ENCODE peak calls at places on chromosomes 5 and 9, in eight cellular contexts. I, P, R, C, E, F, H and N are unnamed samples.

GRCh38 chr5:124747770-124748686 is 1.6 kb upstream of the ZNF608 start:
- DNase-seq in E (no peak), R (peak; percentile 67), P (no peak), C (no peak), F (peak; percentile 5), I (no peak), H (no peak), N (peak; percentile 24)

GRCh38 chr9:98410185-98410697 is 154.8 kb upstream of the TBC1D2 start:
- DNase-seq in E (no peak), R (no peak), H (no peak), C (peak; percentile 86), P (no peak), I (no peak), F (no peak), N (no peak)

GRCh38 chr5:87099246-87099914 is 168.3 kb upstream of the RASA1 start:
- DNase-seq in H (no peak), E (no peak), I (no peak), R (no peak), F (peak; percentile 79), C (peak; percentile 32), P (no peak), N (no peak)

GRCh38 chr9:38287420-38287985 is 105.0 kb upstream of the ALDH1B1 start:
- DNase-seq in F (peak; percentile 25), I (no peak), P (peak; percentile 36), H (no peak), E (no peak), R (no peak), C (no peak), N (no peak)

GRCh38 chr5:170056561-170057267 is 49.0 kb upstream of the FOXI1 start:
- DNase-seq in C (no peak), P (no peak), E (no peak), R (no peak), I (no peak), F (no peak), H (no peak), N (no peak)

GRCh38 chr5:15566306-15566705 is 66.3 kb downstream of the FBXL7 start:
- DNase-seq in F (no peak), C (peak; percentile 40), R (no peak), P (no peak), H (no peak), E (no peak), I (no peak), N (no peak)

GRCh38 chr9:83291196-83291595 is 228.3 kb upstream of the RASEF start:
- DNase-seq in F (no peak), C (no peak), H (no peak), R (no peak), P (no peak), I (no peak), E (no peak), N (no peak)

GRCh38 chr9:94199776-94200175 is 59.3 kb upstream of the ZNF169 start:
- DNase-seq in E (no peak), I (no peak), P (no peak), H (no peak), R (no peak), F (no peak), C (peak; percentile 53), N (no peak)

GRCh38 chr9:101711330-101711941 is 27.0 kb downstream of the GRIN3A start:
- DNase-seq in H (no peak), I (no peak), R (no peak), E (no peak), F (peak; percentile 3), P (no peak), C (no peak), N (no peak)

GRCh38 chr9:137127301-137128157 is 11.4 kb upstream of the GRIN1 start:
- DNase-seq in F (no peak), I (no peak), P (no peak), H (no peak), C (no peak), R (no peak), E (no peak), N (no peak)

GRCh38 chr9:112050544-112051475 is 124.3 kb downstream of the SUSD1 start:
- DNase-seq in C (peak; percentile 99), R (no peak), F (peak; percentile 77), E (no peak), H (no peak), P (peak; percentile 70), I (no peak), N (no peak)

GRCh38 chr5:132233081-132233480 is 5.4 kb upstream of the P4HA2 start:
- DNase-seq in E (no peak), P (no peak), H (no peak), I (no peak), F (no peak), C (no peak), R (no peak), N (no peak)

GRCh38 chr9:98793031-98793430 is 3.3 kb downstream of the ANKS6 start:
- DNase-seq in I (no peak), P (peak; percentile 54), R (no peak), C (no peak), F (no peak), H (no peak), E (no peak), N (no peak)

GRCh38 chr5:163705983-163706771 is 200.8 kb downstream of the MAT2B start:
- DNase-seq in R (no peak), H (no peak), I (no peak), P (no peak), C (peak; percentile 78), E (no peak), F (no peak), N (no peak)

GRCh38 chr5:52672459-52672858 is 115.3 kb upstream of the ITGA1 start:
- DNase-seq in R (no peak), E (no peak), P (no peak), I (no peak), H (no peak), F (no peak), C (no peak), N (no peak)

GRCh38 chr9:138051586-138052321 is 174.2 kb downstream of the CACNA1B start:
- DNase-seq in C (no peak), H (no peak), I (no peak), R (no peak), P (no peak), F (no peak), E (no peak), N (no peak)

GRCh38 chr5:62011072-62011664 is 294.8 kb upstream of the KIF2A start:
- DNase-seq in R (no peak), E (no peak), H (no peak), C (no peak), I (no peak), F (no peak), P (no peak), N (no peak)

GRCh38 chr9:95085036-95085770 is 232.3 kb downstream of the FANCC start:
- DNase-seq in E (no peak), H (no peak), F (no peak), C (no peak), R (no peak), P (no peak), I (no peak), N (no peak)

GRCh38 chr5:12099296-12099695 is 195.1 kb upstream of the CTNND2 start:
- DNase-seq in F (no peak), C (no peak), I (no peak), P (no peak), R (no peak), E (no peak), H (no peak), N (no peak)

GRCh38 chr9:94250456-94250855 is 8.6 kb upstream of the ZNF169 start:
- DNase-seq in C (no peak), P (no peak), R (no peak), F (peak; percentile 17), E (no peak), I (no peak), H (no peak), N (no peak)

GRCh38 chr5:124161286-124161685 is 585.2 kb downstream of the ZNF608 start:
- DNase-seq in I (no peak), H (no peak), F (no peak), C (no peak), P (no peak), E (no peak), R (no peak), N (no peak)

GRCh38 chr9:94649100-94649855 is 10.0 kb upstream of the FBP1 start:
- DNase-seq in F (peak; percentile 86), C (peak; percentile 92), H (no peak), R (no peak), I (no peak), P (no peak), E (no peak), N (no peak)

GRCh38 chr5:181261320-181262085 is 560 bp upstream of the TRIM52 start:
- DNase-seq in C (peak; percentile 62), E (no peak), I (peak; percentile 84), P (peak; percentile 80), R (no peak), H (no peak), F (peak; percentile 64), N (peak; percentile 86)

GRCh38 chr9:92508018-92508417 is 25.7 kb upstream of the ASPN start:
- DNase-seq in I (no peak), R (no peak), H (no peak), F (no peak), P (no peak), E (no peak), C (no peak), N (no peak)

DNA sequence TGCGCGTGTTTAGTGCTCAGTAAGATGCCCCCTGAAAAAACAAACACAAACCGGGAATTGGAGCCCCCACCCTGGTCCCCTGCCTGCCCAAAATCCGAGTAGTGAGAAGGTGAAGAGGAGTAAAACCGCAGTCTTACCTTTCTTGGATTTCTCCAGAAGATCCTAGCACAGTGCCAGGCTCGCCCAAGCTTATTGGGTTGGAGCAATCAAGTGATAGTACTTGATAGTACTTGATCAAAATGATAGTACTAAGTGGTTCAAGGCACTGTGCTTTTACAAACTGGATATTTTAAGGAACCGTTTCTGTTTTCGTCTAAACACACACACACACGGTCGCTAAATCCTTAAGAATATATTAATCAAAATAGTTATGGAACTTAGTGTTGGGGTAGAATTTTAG is 2.8 kb upstream of the TRAF1 start:
- DNase-seq in R (no peak), I (no peak), H (no peak), P (no peak), F (no peak), E (no peak), C (no peak), N (no peak)
- H3K36me3 ChIP-seq in R (no peaks in the 10 kb centered on the region), I (no peaks in the 10 kb centered on the region), H (no peaks in the 10 kb centered on the region), P (no peaks in the 10 kb centered on the region), F (no peaks in the 10 kb centered on the region), E (no peaks in the 10 kb centered on the region), C (no peaks in the 10 kb centered on the region), N (peaks cover 3% of the 10 kb centered on the region)

GRCh38 chr5:110751902-110752762 is 13.3 kb downstream of the SLC25A46 start:
- DNase-seq in R (peak; percentile 96), C (peak; percentile 69), I (no peak), E (no peak), P (no peak), H (no peak), F (no peak), N (peak; percentile 81)
- H3K36me3 ChIP-seq in R (peaks cover 11% of the 10 kb centered on the region), C (peaks cover 7% of the 10 kb centered on the region), I (no peaks in the 10 kb centered on the region), E (peaks cover 5% of the 10 kb centered on the region), P (peaks cover 34% of the 10 kb centered on the region), H (no peaks in the 10 kb centered on the region), F (peaks cover 8% of the 10 kb centered on the region), N (no peaks in the 10 kb centered on the region)

GRCh38 chr5:165928971-165929370 is 2362.5 kb upstream of the WWC1 start:
- DNase-seq in F (no peak), I (no peak), E (no peak), C (no peak), P (no peak), H (no peak), R (no peak), N (no peak)
- H3K36me3 ChIP-seq in F (no peaks in the 10 kb centered on the region), I (no peaks in the 10 kb centered on the region), E (no peaks in the 10 kb centered on the region), C (no peaks in the 10 kb centered on the region), P (no peaks in the 10 kb centered on the region), H (no peaks in the 10 kb centered on the region), R (no peaks in the 10 kb centered on the region), N (no peaks in the 10 kb centered on the region)

GRCh38 chr5:139600336-139600949 is 39.3 kb downstream of the UBE2D2 start:
- DNase-seq in I (no peak), C (peak; percentile 75), E (no peak), R (no peak), P (no peak), H (no peak), F (peak; percentile 77), N (no peak)
- H3K36me3 ChIP-seq in I (peaks cover 2% of the 10 kb centered on the region), C (peaks cover 6% of the 10 kb centered on the region), E (peaks cover 5% of the 10 kb centered on the region), R (peaks cover 18% of the 10 kb centered on the region), P (peaks cover 26% of the 10 kb centered on the region), H (no peaks in the 10 kb centered on the region), F (peaks cover 12% of the 10 kb centered on the region), N (peaks cover 3% of the 10 kb centered on the region)